ENCODE peak calls at places on chromosomes 2 and 18, in four cellular contexts. I is K562, B is HepG2, W is GM12878. Z is an unnamed sample.

GRCh38 chr18:46903406-46903805 is 13.9 kb downstream of the PIAS2 start:
- DNase-seq in W (no peak), B (no peak), I (no peak), Z (no peak)

GRCh38 chr2:36539631-36540030 is 58.3 kb downstream of the FEZ2 start:
- DNase-seq in B (no peak), I (no peak), W (no peak), Z (no peak)

GRCh38 chr18:55158570-55158969 is 199.3 kb upstream of the CCDC68 start:
- DNase-seq in I (no peak), B (no peak), W (no peak), Z (no peak)

GRCh38 chr2:71100195-71100964 is 29.6 kb downstream of the MCEE start:
- DNase-seq in I (peak), W (peak), B (peak), Z (peak)

GRCh38 chr2:133138693-133139092 is 429.6 kb downstream of the NCKAP5 start:
- DNase-seq in W (no peak), I (no peak), B (no peak), Z (peak)

GRCh38 chr2:156589381-156590079 is 153.4 kb downstream of the GPD2 start:
- DNase-seq in W (no peak), I (no peak), B (peak), Z (no peak)

GRCh38 chr2:166384774-166385173 is 9.0 kb upstream of the SCN9A start:
- DNase-seq in I (peak), B (peak), W (no peak), Z (no peak)

GRCh38 chr2:48464264-48464663 is 65.7 kb upstream of the STON1 start:
- DNase-seq in W (no peak), B (no peak), I (no peak), Z (no peak)

GRCh38 chr2:236545814-236546480 is 23.7 kb upstream of the ACKR3 start:
- DNase-seq in B (no peak), W (peak), I (no peak), Z (no peak)

GRCh38 chr18:70190529-70190928 is 15.0 kb downstream of the RTTN start:
- DNase-seq in B (no peak), W (no peak), I (no peak), Z (no peak)

GRCh38 chr2:172106128-172106961 is 3.6 kb upstream of the DLX2 start:
- DNase-seq in W (no peak), B (peak), I (no peak), Z (peak)

GRCh38 chr18:76390452-76391035 is 104.5 kb downstream of the ZNF516 start:
- DNase-seq in B (no peak), W (no peak), I (no peak), Z (no peak)

GRCh38 chr18:80232710-80233109 is 14.6 kb downstream of the PARD6G start:
- DNase-seq in I (no peak), W (no peak), B (no peak), Z (no peak)

GRCh38 chr2:153568105-153568504 is 89.5 kb upstream of the RPRM start:
- DNase-seq in W (no peak), I (no peak), B (no peak), Z (no peak)

GRCh38 chr2:222928335-222928734 is 67.5 kb downstream of the ACSL3 start:
- DNase-seq in B (no peak), I (no peak), W (no peak), Z (no peak)

GRCh38 chr2:176174382-176174834 is 14.1 kb upstream of the HOXD1 start:
- DNase-seq in B (no peak), W (no peak), I (no peak), Z (no peak)

GRCh38 chr2:10447300-10448207 is 573 bp downstream of the ODC1 start:
- DNase-seq in W (peak), I (peak), B (peak), Z (peak)

GRCh38 chr18:49177812-49178211 is 227.0 kb upstream of the SMAD7 start:
- DNase-seq in W (no peak), I (no peak), B (peak), Z (no peak)

GRCh38 chr2:224086226-224086911 is 47.3 kb upstream of the SERPINE2 start:
- DNase-seq in B (peak), W (no peak), I (no peak), Z (no peak)

GRCh38 chr2:136191041-136191440 is 73.1 kb upstream of the CXCR4 start:
- DNase-seq in I (no peak), W (no peak), B (no peak), Z (no peak)

GRCh38 chr18:22838639-22839487 is 94.3 kb upstream of the RBBP8 start:
- DNase-seq in B (no peak), W (peak), I (no peak), Z (no peak)

GRCh38 chr2:47260971-47261370 is 105.9 kb upstream of the STPG4 start:
- DNase-seq in B (no peak), I (no peak), W (no peak), Z (no peak)

GRCh38 chr2:166803314-166803986 is 84.8 kb upstream of the XIRP2 start:
- DNase-seq in I (no peak), W (no peak), B (peak), Z (no peak)

GRCh38 chr2:28688784-28689183 is 62.8 kb upstream of the PPP1CB start:
- DNase-seq in I (no peak), B (no peak), W (no peak), Z (no peak)

GRCh38 chr18:44723366-44723765 is 42.7 kb downstream of the SETBP1 start:
- DNase-seq in W (no peak), I (no peak), B (no peak), Z (no peak)

GRCh38 chr2:25257032-25257455 is 84.7 kb downstream of the DNMT3A start:
- DNase-seq in B (no peak), I (no peak), W (no peak), Z (no peak)

GRCh38 chr2:190563109-190563508 is 28.6 kb upstream of the NEMP2 start:
- DNase-seq in W (no peak), B (no peak), I (peak), Z (no peak)

GRCh38 chr2:196169521-196169920 is 1.9 kb downstream of the STK17B start:
- DNase-seq in W (no peak), B (no peak), I (no peak), Z (no peak)

GRCh38 chr2:17625446-17625845 is 85.0 kb downstream of the VSNL1 start:
- DNase-seq in I (no peak), W (no peak), B (no peak), Z (no peak)

GRCh38 chr18:48547456-48548403 is 8.9 kb downstream of the CTIF start:
- DNase-seq in I (peak), W (no peak), B (no peak), Z (no peak)

GRCh38 chr2:677056-677949 is at the start of gene TMEM18:
- DNase-seq in I (peak), B (peak), W (peak), Z (peak)

GRCh38 chr18:72871091-72871490 is 3.3 kb upstream of the NETO1 start:
- DNase-seq in I (no peak), B (no peak), W (no peak), Z (no peak)

GRCh38 chr18:72866901-72867701 is 686 bp downstream of the NETO1 start:
- DNase-seq in I (no peak), B (no peak), W (no peak), Z (peak)

GRCh38 chr18:72867721-72868665 is at the start of gene NETO1:
- DNase-seq in W (no peak), I (no peak), B (no peak), Z (peak)

GRCh38 chr18:72868666-72869661 is 1.2 kb upstream of the NETO1 start:
- DNase-seq in B (no peak), I (no peak), W (no peak), Z (peak)

GRCh38 chr18:72869786-72870185 is 2.0 kb upstream of the NETO1 start:
- DNase-seq in B (no peak), W (no peak), I (no peak), Z (peak)
- TF ChIP-seq ESRRA in B (no peak), W (no peak), I (no peak), Z (no peak)

DNA sequence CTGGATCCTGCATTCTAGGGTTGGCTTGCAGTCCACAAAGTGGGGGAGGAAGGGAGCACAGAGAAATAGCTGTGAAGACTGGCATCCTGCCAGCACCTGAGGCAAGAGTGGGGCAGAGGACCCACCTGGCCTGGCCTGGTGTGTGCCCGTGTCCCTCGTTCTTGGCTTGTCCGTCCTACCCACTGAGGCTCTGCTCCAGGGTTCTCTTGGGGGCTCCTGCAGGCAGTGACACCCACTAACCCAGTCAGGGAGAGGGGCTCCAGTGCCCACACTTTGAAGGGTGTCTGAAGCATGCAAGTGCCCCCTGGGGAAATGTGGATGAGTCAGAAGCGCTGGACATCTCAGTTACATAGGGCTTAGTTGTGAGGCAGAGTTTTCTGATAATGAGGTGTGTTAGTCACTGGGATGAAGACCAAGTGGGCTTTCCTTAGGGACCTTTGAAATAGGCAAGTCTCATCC is 79.4 kb downstream of the SLC4A3 start:
- DNase-seq in W (no peak), I (no peak), B (no peak), Z (no peak)
- TF ChIP-seq NR2C2 in W (no peak), I (no peak), B (no peak), Z (no peak)

DNA sequence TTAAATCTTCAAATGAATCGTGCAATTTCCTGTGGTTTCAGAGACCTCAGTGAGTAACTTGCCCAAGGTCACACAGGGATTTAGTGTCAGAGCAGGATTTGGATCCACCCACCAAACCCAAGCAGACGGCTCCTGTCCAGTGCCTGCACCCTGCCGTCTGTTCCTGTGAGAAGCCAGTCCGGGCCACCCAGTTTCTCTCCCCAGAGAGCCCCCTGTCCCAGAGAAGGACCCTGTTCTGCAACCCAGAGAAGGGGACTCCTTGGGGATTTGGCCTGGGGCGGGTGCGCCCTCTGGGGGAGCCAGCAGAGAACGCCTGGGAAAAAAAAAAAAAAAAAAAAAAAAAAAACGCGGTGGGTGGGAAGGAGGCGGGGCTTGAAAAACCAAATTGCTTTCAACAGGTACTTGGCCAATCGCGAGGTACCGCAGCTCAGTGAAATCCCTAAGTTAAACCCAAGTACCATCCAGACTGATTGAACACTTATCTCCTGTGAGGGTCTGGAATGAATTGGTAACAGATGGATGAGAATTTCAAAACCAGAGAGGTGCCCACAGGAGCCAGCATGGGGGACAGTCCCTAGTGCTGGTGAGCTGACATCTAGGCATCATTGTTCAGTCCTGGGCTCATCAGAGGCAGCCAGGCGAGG is 30.9 kb upstream of the REEP1 start:
- DNase-seq in I (peak), W (no peak), B (peak), Z (peak)
- TF ChIP-seq ESRRA in I (peak), W (no peak), B (no peak), Z (no peak)

GRCh38 chr2:184357033-184357432 is 241.3 kb upstream of the ZNF804A start:
- DNase-seq in W (no peak), I (no peak), B (no peak), Z (no peak)

GRCh38 chr2:184363213-184363612 is 235.1 kb upstream of the ZNF804A start:
- DNase-seq in W (no peak), B (peak), I (no peak), Z (no peak)

GRCh38 chr2:184359379-184359778 is 238.9 kb upstream of the ZNF804A start:
- DNase-seq in W (no peak), I (no peak), B (no peak), Z (no peak)
- TF ChIP-seq NR2C2 in W (no peak), I (no peak), B (no peak), Z (no peak)

GRCh38 chr18:686339-687111 is 25.9 kb downstream of the ENOSF1 start:
- DNase-seq in B (no peak), W (no peak), I (no peak), Z (peak)
- TF ChIP-seq ESRRA in B (no peak), W (no peak), I (no peak), Z (no peak)

GRCh38 chr2:197298609-197299008 is 12.0 kb downstream of the ANKRD44 start:
- DNase-seq in W (no peak), I (no peak), B (no peak), Z (no peak)

GRCh38 chr2:197300139-197300538 is 10.4 kb downstream of the ANKRD44 start:
- DNase-seq in I (no peak), B (no peak), W (no peak), Z (no peak)

GRCh38 chr2:197296861-197297260 is 13.7 kb downstream of the ANKRD44 start:
- DNase-seq in I (no peak), B (no peak), W (no peak), Z (no peak)

GRCh38 chr2:197297262-197297661 is 13.3 kb downstream of the ANKRD44 start:
- DNase-seq in B (no peak), W (no peak), I (no peak), Z (no peak)

DNA sequence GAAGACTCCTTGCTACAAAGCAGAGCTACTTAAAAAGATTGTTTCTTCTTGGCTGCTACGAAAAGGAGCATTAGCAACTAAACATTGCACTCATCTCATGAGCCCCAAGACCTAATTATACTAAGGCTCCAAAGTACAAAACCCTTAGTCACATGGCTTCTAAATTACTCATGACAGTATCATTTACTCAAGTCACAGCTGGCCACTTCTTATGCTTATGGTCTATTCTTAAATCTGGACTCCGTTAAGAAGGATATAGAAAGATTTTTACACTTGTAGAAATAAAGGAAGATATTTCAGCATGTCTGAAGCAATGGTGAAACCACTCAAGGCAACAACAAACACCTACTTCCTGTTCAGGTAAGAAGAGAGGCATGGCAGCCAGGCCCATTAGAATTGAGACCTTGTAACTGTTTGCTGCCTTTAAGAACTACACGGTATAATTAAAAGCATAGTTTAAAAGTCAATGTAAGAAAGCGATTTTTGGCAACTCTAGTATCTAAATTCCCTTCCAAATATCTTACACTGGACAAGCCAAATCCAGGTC is 12.7 kb downstream of the ANKRD44 start:
- DNase-seq in I (no peak), B (no peak), W (no peak), Z (no peak)
- TF ChIP-seq NR2C2 in I (no peak), B (no peak), W (no peak), Z (no peak)

GRCh38 chr2:218878486-218878885 is 2.2 kb upstream of the WNT10A start:
- DNase-seq in W (no peak), I (no peak), B (no peak), Z (no peak)

GRCh38 chr2:218880749-218881594 is at the start of gene WNT10A:
- DNase-seq in W (no peak), I (no peak), B (no peak), Z (no peak)

GRCh38 chr2:218881744-218882462 is 1.3 kb downstream of the WNT10A start:
- DNase-seq in W (no peak), I (no peak), B (no peak), Z (no peak)

GRCh38 chr2:218878941-218879761 is 1.5 kb upstream of the WNT10A start:
- DNase-seq in W (no peak), I (no peak), B (no peak), Z (no peak)

GRCh38 chr2:218879881-218880748 is 537 bp upstream of the WNT10A start:
- DNase-seq in I (peak), B (no peak), W (peak), Z (peak)
- TF ChIP-seq ESRRA in I (no peak), B (no peak), W (no peak), Z (no peak)

GRCh38 chr2:38146302-38146916 is 70.5 kb upstream of the CYP1B1 start:
- DNase-seq in B (no peak), W (peak), I (peak), Z (no peak)
- TF ChIP-seq NR2C2 in B (no peak), W (no peak), I (no peak), Z (no peak)